ENCODE peak calls at places on chromosomes 13 and 19, in eight cellular contexts. One of them, this sample, is unnamed.

GRCh38 chr13:110259651-110260050 is 47.3 kb downstream of the COL4A1 start:
- DNase-seq in IMR-90: no peak
- DNase-seq in posterior vena cava: no peak
- DNase-seq in suprapubic skin: no peak
- DNase-seq in testis: no peak
- DNase-seq in iPS DF 19.7: no peak
- DNase-seq in MV-4-11: no peak
- DNase-seq in CD8-positive, alpha-beta memory T cell: no peak
- DNase-seq in this sample: no peak

GRCh38 chr13:30936920-30937319 is 4.5 kb downstream of the TEX26 start:
- DNase-seq in MV-4-11: no peak
- DNase-seq in IMR-90: no peak
- DNase-seq in posterior vena cava: no peak
- DNase-seq in testis: no peak
- DNase-seq in suprapubic skin: no peak
- DNase-seq in iPS DF 19.7: no peak
- DNase-seq in CD8-positive, alpha-beta memory T cell: no peak
- DNase-seq in this sample: peak; percentile 50

GRCh38 chr13:98778749-98779148 is 26.3 kb upstream of the SLC15A1 start:
- DNase-seq in CD8-positive, alpha-beta memory T cell: no peak
- DNase-seq in MV-4-11: no peak
- DNase-seq in suprapubic skin: no peak
- DNase-seq in IMR-90: no peak
- DNase-seq in posterior vena cava: no peak
- DNase-seq in iPS DF 19.7: no peak
- DNase-seq in testis: no peak
- DNase-seq in this sample: no peak

GRCh38 chr19:38944981-38945506 is 14.3 kb downstream of the MRPS12 start:
- DNase-seq in iPS DF 19.7: no peak
- DNase-seq in IMR-90: no peak
- DNase-seq in MV-4-11: no peak
- DNase-seq in CD8-positive, alpha-beta memory T cell: no peak
- DNase-seq in posterior vena cava: peak; percentile 66
- DNase-seq in suprapubic skin: no peak
- DNase-seq in testis: no peak
- DNase-seq in this sample: no peak

GRCh38 chr19:29263305-29264080 is 50.5 kb upstream of the UQCRFS1 start:
- DNase-seq in IMR-90: peak; percentile 17
- DNase-seq in CD8-positive, alpha-beta memory T cell: peak; percentile 38
- DNase-seq in suprapubic skin: no peak
- DNase-seq in MV-4-11: peak; percentile 32
- DNase-seq in testis: peak; percentile 69
- DNase-seq in posterior vena cava: no peak
- DNase-seq in iPS DF 19.7: no peak
- DNase-seq in this sample: no peak

GRCh38 chr19:53991224-53992113 is at the start of gene CACNG6:
- DNase-seq in MV-4-11: no peak
- DNase-seq in posterior vena cava: no peak
- DNase-seq in CD8-positive, alpha-beta memory T cell: no peak
- DNase-seq in iPS DF 19.7: no peak
- DNase-seq in IMR-90: no peak
- DNase-seq in suprapubic skin: no peak
- DNase-seq in testis: no peak
- DNase-seq in this sample: no peak

GRCh38 chr13:45847554-45848224 is 3.9 kb downstream of the SIAH3 start:
- DNase-seq in testis: no peak
- DNase-seq in suprapubic skin: no peak
- DNase-seq in MV-4-11: peak; percentile 88
- DNase-seq in iPS DF 19.7: no peak
- DNase-seq in posterior vena cava: no peak
- DNase-seq in CD8-positive, alpha-beta memory T cell: peak; percentile 39
- DNase-seq in IMR-90: no peak
- DNase-seq in this sample: no peak

GRCh38 chr13:41008349-41008980 is 10.7 kb downstream of the ELF1 start:
- DNase-seq in suprapubic skin: no peak
- DNase-seq in MV-4-11: peak; percentile 85
- DNase-seq in iPS DF 19.7: no peak
- DNase-seq in CD8-positive, alpha-beta memory T cell: no peak
- DNase-seq in IMR-90: peak; percentile 90
- DNase-seq in posterior vena cava: no peak
- DNase-seq in testis: no peak
- DNase-seq in this sample: no peak

GRCh38 chr19:17681505-17682125 is 6.5 kb downstream of the UNC13A start:
- DNase-seq in suprapubic skin: no peak
- DNase-seq in posterior vena cava: no peak
- DNase-seq in MV-4-11: peak; percentile 73
- DNase-seq in CD8-positive, alpha-beta memory T cell: peak; percentile 9
- DNase-seq in iPS DF 19.7: no peak
- DNase-seq in IMR-90: peak; percentile 56
- DNase-seq in testis: peak; percentile 61
- DNase-seq in this sample: no peak

This sample was measured in esophagus muscularis mucosa.